ENCODE peak calls at places on chromosomes 6 and 20, in ten cellular contexts. I, W, T, M, U, L, X, V, G and D are unnamed samples.

GRCh38 chr6:80341330-80341729 is 234.9 kb downstream of the BCKDHB start:
- DNase-seq in T (no peak), X (peak), M (no peak), U (no peak), G (no peak), V (no peak), I (no peak), W (no peak), L (no peak), D (no peak)

GRCh38 chr6:11485261-11485660 is 52.3 kb upstream of the TMEM170B start:
- DNase-seq in T (no peak), L (no peak), V (no peak), W (no peak), G (no peak), U (no peak), M (no peak), I (peak), X (no peak), D (no peak)

GRCh38 chr6:127069659-127070279 is 48.7 kb upstream of the RSPO3 start:
- DNase-seq in X (peak), M (no peak), L (no peak), W (no peak), V (no peak), G (no peak), T (no peak), U (no peak), I (peak), D (no peak)

GRCh38 chr6:43772571-43773049 is 2.6 kb downstream of the VEGFA start:
- DNase-seq in T (no peak), G (peak), V (no peak), X (no peak), U (no peak), I (no peak), M (no peak), W (no peak), L (no peak), D (no peak)

GRCh38 chr20:50020283-50020682 is 37.5 kb downstream of the SNAI1 start:
- DNase-seq in V (no peak), X (peak), U (no peak), W (no peak), T (no peak), I (no peak), G (no peak), M (no peak), L (no peak), D (no peak)

GRCh38 chr6:31171931-31172882 is 1.7 kb upstream of the POU5F1 start:
- DNase-seq in U (no peak), M (no peak), W (no peak), G (no peak), I (no peak), V (no peak), L (no peak), X (no peak), T (no peak), D (peak)

GRCh38 chr6:132607544-132608233 is 16.4 kb downstream of the TAAR2 start:
- DNase-seq in U (no peak), M (no peak), I (no peak), X (no peak), L (peak), V (no peak), W (no peak), T (no peak), G (no peak), D (no peak)

GRCh38 chr20:32189691-32190607 is 17.6 kb downstream of the PLAGL2 start:
- DNase-seq in W (peak), G (peak), U (peak), M (peak), I (no peak), L (no peak), V (no peak), X (peak), T (peak), D (no peak)

GRCh38 chr6:15400572-15401004 is 154.7 kb downstream of the JARID2 start:
- DNase-seq in X (no peak), M (peak), U (no peak), I (no peak), V (peak), W (no peak), T (peak), G (peak), L (peak), D (no peak)

GRCh38 chr6:165660881-165661415 is 2.1 kb downstream of the PDE10A start:
- DNase-seq in X (no peak), T (no peak), V (no peak), I (no peak), U (no peak), G (no peak), W (no peak), L (no peak), M (no peak), D (no peak)

GRCh38 chr6:158837684-158838625 is 18.8 kb upstream of the EZR start:
- DNase-seq in T (no peak), V (no peak), U (no peak), G (peak), M (no peak), X (peak), L (no peak), I (peak), W (no peak), D (no peak)

GRCh38 chr6:2258112-2258511 is 12.7 kb upstream of the GMDS start:
- DNase-seq in T (no peak), U (no peak), I (no peak), M (no peak), W (no peak), L (no peak), G (no peak), V (no peak), X (no peak), D (no peak)

GRCh38 chr20:37961016-37961415 is 58.1 kb downstream of the VSTM2L start:
- DNase-seq in W (no peak), I (no peak), G (no peak), M (no peak), X (no peak), U (no peak), T (no peak), L (no peak), V (no peak), D (no peak)

GRCh38 chr6:107361568-107362270 is 97.6 kb downstream of the PDSS2 start:
- DNase-seq in X (peak), M (no peak), I (no peak), G (no peak), W (no peak), U (no peak), V (no peak), L (no peak), T (no peak), D (no peak)

GRCh38 chr20:3932277-3933073 is 43.3 kb downstream of the PANK2 start:
- DNase-seq in T (no peak), U (peak), W (no peak), X (peak), M (no peak), V (no peak), G (no peak), I (no peak), L (no peak), D (no peak)

GRCh38 chr6:14312497-14312896 is 194.9 kb downstream of the CD83 start:
- DNase-seq in W (no peak), U (no peak), T (no peak), L (no peak), M (no peak), X (no peak), I (no peak), V (no peak), G (no peak), D (no peak)

GRCh38 chr20:44066645-44067606 is 120.1 kb downstream of the JPH2 start:
- DNase-seq in U (no peak), V (no peak), W (no peak), X (no peak), M (peak), G (no peak), L (no peak), T (no peak), I (no peak), D (no peak)

GRCh38 chr20:6126846-6127245 is 4.0 kb upstream of the FERMT1 start:
- DNase-seq in V (no peak), G (no peak), I (no peak), L (no peak), M (no peak), X (no peak), U (no peak), T (no peak), W (no peak), D (no peak)